ENCODE peak calls at places on chromosome 7, in four cellular contexts. One of them, this sample, is unnamed.

GRCh38 chr7:108190891-108191290 is 60.7 kb upstream of the LAMB4 start:
- DNase-seq in GM20000: no peak
- DNase-seq in trophoblast cell: no peak
- DNase-seq in stimulated activated CD8-positive, alpha-beta memory T cell treated with anti-CD3 and anti-CD28 coated beads, Interleukin-15, amount 100 ng/mL, for 24 hours: no peak
- DNase-seq in this sample: no peak

GRCh38 chr7:78099715-78100477 is 301.3 kb downstream of the PHTF2 start:
- DNase-seq in GM20000: no peak
- DNase-seq in trophoblast cell: no peak
- DNase-seq in stimulated activated CD8-positive, alpha-beta memory T cell treated with anti-CD3 and anti-CD28 coated beads, Interleukin-15, amount 100 ng/mL, for 24 hours: no peak
- DNase-seq in this sample: no peak

GRCh38 chr7:33192695-33193291 is 63.4 kb downstream of the BBS9 start:
- DNase-seq in GM20000: no peak
- DNase-seq in trophoblast cell: no peak
- DNase-seq in stimulated activated CD8-positive, alpha-beta memory T cell treated with anti-CD3 and anti-CD28 coated beads, Interleukin-15, amount 100 ng/mL, for 24 hours: no peak
- DNase-seq in this sample: no peak

GRCh38 chr7:7943951-7944350 is 24.6 kb upstream of the GLCCI1 start:
- DNase-seq in GM20000: no peak
- DNase-seq in trophoblast cell: no peak
- DNase-seq in stimulated activated CD8-positive, alpha-beta memory T cell treated with anti-CD3 and anti-CD28 coated beads, Interleukin-15, amount 100 ng/mL, for 24 hours: no peak
- DNase-seq in this sample: no peak

GRCh38 chr7:77831481-77831880 is 32.9 kb downstream of the PHTF2 start:
- DNase-seq in GM20000: no peak
- DNase-seq in trophoblast cell: no peak
- DNase-seq in stimulated activated CD8-positive, alpha-beta memory T cell treated with anti-CD3 and anti-CD28 coated beads, Interleukin-15, amount 100 ng/mL, for 24 hours: no peak
- DNase-seq in this sample: no peak

GRCh38 chr7:116353614-116354013 is 143.3 kb downstream of the TES start:
- DNase-seq in GM20000: no peak
- DNase-seq in trophoblast cell: no peak
- DNase-seq in stimulated activated CD8-positive, alpha-beta memory T cell treated with anti-CD3 and anti-CD28 coated beads, Interleukin-15, amount 100 ng/mL, for 24 hours: no peak
- DNase-seq in this sample: no peak

GRCh38 chr7:29494350-29494749 is 69.3 kb upstream of the PRR15 start:
- DNase-seq in GM20000: no peak
- DNase-seq in trophoblast cell: peak; percentile 90
- DNase-seq in stimulated activated CD8-positive, alpha-beta memory T cell treated with anti-CD3 and anti-CD28 coated beads, Interleukin-15, amount 100 ng/mL, for 24 hours: no peak
- DNase-seq in this sample: no peak

GRCh38 chr7:50531401-50531906 is 33.8 kb downstream of the DDC start:
- DNase-seq in GM20000: no peak
- DNase-seq in trophoblast cell: peak; percentile 93
- DNase-seq in stimulated activated CD8-positive, alpha-beta memory T cell treated with anti-CD3 and anti-CD28 coated beads, Interleukin-15, amount 100 ng/mL, for 24 hours: no peak
- DNase-seq in this sample: no peak

GRCh38 chr7:140638311-140638791 is 2.3 kb downstream of the DENND2A start:
- DNase-seq in GM20000: no peak
- DNase-seq in trophoblast cell: peak; percentile 93
- DNase-seq in stimulated activated CD8-positive, alpha-beta memory T cell treated with anti-CD3 and anti-CD28 coated beads, Interleukin-15, amount 100 ng/mL, for 24 hours: no peak
- DNase-seq in this sample: no peak

GRCh38 chr7:35185908-35186731 is 67.8 kb downstream of the TBX20 start:
- DNase-seq in GM20000: no peak
- DNase-seq in trophoblast cell: peak; percentile 60
- DNase-seq in stimulated activated CD8-positive, alpha-beta memory T cell treated with anti-CD3 and anti-CD28 coated beads, Interleukin-15, amount 100 ng/mL, for 24 hours: no peak
- DNase-seq in this sample: peak; percentile 1

GRCh38 chr7:12607134-12607533 is 36.6 kb downstream of the SCIN start:
- DNase-seq in GM20000: no peak
- DNase-seq in trophoblast cell: no peak
- DNase-seq in stimulated activated CD8-positive, alpha-beta memory T cell treated with anti-CD3 and anti-CD28 coated beads, Interleukin-15, amount 100 ng/mL, for 24 hours: no peak
- DNase-seq in this sample: no peak

GRCh38 chr7:139853576-139854511 is 24.8 kb downstream of the TBXAS1 start:
- DNase-seq in GM20000: no peak
- DNase-seq in trophoblast cell: peak; percentile 80
- DNase-seq in stimulated activated CD8-positive, alpha-beta memory T cell treated with anti-CD3 and anti-CD28 coated beads, Interleukin-15, amount 100 ng/mL, for 24 hours: no peak
- DNase-seq in this sample: no peak

GRCh38 chr7:103644319-103644718 is 198.3 kb upstream of the SLC26A5 start:
- DNase-seq in GM20000: no peak
- DNase-seq in trophoblast cell: no peak
- DNase-seq in stimulated activated CD8-positive, alpha-beta memory T cell treated with anti-CD3 and anti-CD28 coated beads, Interleukin-15, amount 100 ng/mL, for 24 hours: no peak
- DNase-seq in this sample: no peak

GRCh38 chr7:159119851-159120539 is 24.7 kb downstream of the VIPR2 start:
- DNase-seq in GM20000: no peak
- DNase-seq in trophoblast cell: no peak
- DNase-seq in stimulated activated CD8-positive, alpha-beta memory T cell treated with anti-CD3 and anti-CD28 coated beads, Interleukin-15, amount 100 ng/mL, for 24 hours: no peak
- DNase-seq in this sample: no peak

GRCh38 chr7:130292682-130293257 is at the start of gene CPA4:
- DNase-seq in GM20000: no peak
- DNase-seq in trophoblast cell: peak; percentile 54
- DNase-seq in stimulated activated CD8-positive, alpha-beta memory T cell treated with anti-CD3 and anti-CD28 coated beads, Interleukin-15, amount 100 ng/mL, for 24 hours: no peak
- DNase-seq in this sample: no peak

GRCh38 chr7:78232806-78233205 is 434.2 kb downstream of the PHTF2 start:
- DNase-seq in GM20000: no peak
- DNase-seq in trophoblast cell: peak; percentile 18
- DNase-seq in stimulated activated CD8-positive, alpha-beta memory T cell treated with anti-CD3 and anti-CD28 coated beads, Interleukin-15, amount 100 ng/mL, for 24 hours: no peak
- DNase-seq in this sample: no peak

GRCh38 chr7:4151926-4152549 is 530.1 kb upstream of the FOXK1 start:
- DNase-seq in GM20000: no peak
- DNase-seq in trophoblast cell: no peak
- DNase-seq in stimulated activated CD8-positive, alpha-beta memory T cell treated with anti-CD3 and anti-CD28 coated beads, Interleukin-15, amount 100 ng/mL, for 24 hours: no peak
- DNase-seq in this sample: no peak

GRCh38 chr7:95493247-95493646 is 7.5 kb downstream of the ASB4 start:
- DNase-seq in GM20000: no peak
- DNase-seq in trophoblast cell: no peak
- DNase-seq in stimulated activated CD8-positive, alpha-beta memory T cell treated with anti-CD3 and anti-CD28 coated beads, Interleukin-15, amount 100 ng/mL, for 24 hours: no peak
- DNase-seq in this sample: no peak

GRCh38 chr7:151387161-151388006 is 22.5 kb downstream of the WDR86 start:
- DNase-seq in GM20000: no peak
- DNase-seq in trophoblast cell: no peak
- DNase-seq in stimulated activated CD8-positive, alpha-beta memory T cell treated with anti-CD3 and anti-CD28 coated beads, Interleukin-15, amount 100 ng/mL, for 24 hours: no peak
- DNase-seq in this sample: no peak

GRCh38 chr7:10875081-10875480 is 98.6 kb upstream of the PHF14 start:
- DNase-seq in GM20000: no peak
- DNase-seq in trophoblast cell: no peak
- DNase-seq in stimulated activated CD8-positive, alpha-beta memory T cell treated with anti-CD3 and anti-CD28 coated beads, Interleukin-15, amount 100 ng/mL, for 24 hours: no peak
- DNase-seq in this sample: no peak

GRCh38 chr7:68434857-68435256 is 1163.4 kb upstream of the AUTS2 start:
- DNase-seq in GM20000: no peak
- DNase-seq in trophoblast cell: no peak
- DNase-seq in stimulated activated CD8-positive, alpha-beta memory T cell treated with anti-CD3 and anti-CD28 coated beads, Interleukin-15, amount 100 ng/mL, for 24 hours: no peak
- DNase-seq in this sample: no peak

GRCh38 chr7:52285689-52286088 is 749.7 kb upstream of the POM121L12 start:
- DNase-seq in GM20000: no peak
- DNase-seq in trophoblast cell: no peak
- DNase-seq in stimulated activated CD8-positive, alpha-beta memory T cell treated with anti-CD3 and anti-CD28 coated beads, Interleukin-15, amount 100 ng/mL, for 24 hours: no peak
- DNase-seq in this sample: no peak

GRCh38 chr7:78039791-78040776 is 241.5 kb downstream of the PHTF2 start:
- DNase-seq in GM20000: peak; percentile 68
- DNase-seq in trophoblast cell: peak; percentile 47
- DNase-seq in stimulated activated CD8-positive, alpha-beta memory T cell treated with anti-CD3 and anti-CD28 coated beads, Interleukin-15, amount 100 ng/mL, for 24 hours: no peak
- DNase-seq in this sample: peak; percentile 79

GRCh38 chr7:44325811-44326241 is 432 bp upstream of the CAMK2B start:
- DNase-seq in GM20000: peak; percentile 34
- DNase-seq in trophoblast cell: no peak
- DNase-seq in stimulated activated CD8-positive, alpha-beta memory T cell treated with anti-CD3 and anti-CD28 coated beads, Interleukin-15, amount 100 ng/mL, for 24 hours: no peak
- DNase-seq in this sample: no peak

GRCh38 chr7:112452102-112452888 is 2.0 kb downstream of the IFRD1 start:
- DNase-seq in GM20000: peak; percentile 21
- DNase-seq in trophoblast cell: peak; percentile 55
- DNase-seq in stimulated activated CD8-positive, alpha-beta memory T cell treated with anti-CD3 and anti-CD28 coated beads, Interleukin-15, amount 100 ng/mL, for 24 hours: no peak
- DNase-seq in this sample: peak; percentile 34

This sample was measured in GM13976.